ENCODE peak calls at places on chromosomes 12 and 14, in seven cellular contexts. W is MCF 10A; Q is HL-60; O is CD4-positive, alpha-beta T cell; X is lower leg skin; Y is WERI-Rb-1; I is adrenal gland. C is an unnamed sample.

GRCh38 chr12:104763163-104763805 is 194.8 kb downstream of the SLC41A2 start:
- DNase-seq in W (peak), Q (peak), O (no peak), X (peak), Y (no peak), I (no peak), C (no peak)

GRCh38 chr12:85711735-85712390 is 124.3 kb downstream of the RASSF9 start:
- DNase-seq in W (no peak), Q (no peak), O (no peak), X (peak), Y (no peak), I (no peak), C (no peak)

GRCh38 chr14:88993946-88994345 is 169.5 kb downstream of the TTC8 start:
- DNase-seq in W (peak), Q (no peak), O (no peak), X (no peak), Y (no peak), I (peak), C (no peak)

GRCh38 chr14:96861568-96862310 is 64.6 kb downstream of the VRK1 start:
- DNase-seq in W (no peak), Q (no peak), O (no peak), X (no peak), Y (peak), I (peak), C (no peak)

GRCh38 chr12:92360543-92360942 is 214.9 kb upstream of the BTG1 start:
- DNase-seq in W (no peak), Q (no peak), O (no peak), X (no peak), Y (no peak), I (no peak), C (no peak)

GRCh38 chr12:105671720-105672119 is 341.2 kb downstream of the C12orf75 start:
- DNase-seq in W (no peak), Q (no peak), O (no peak), X (no peak), Y (no peak), I (no peak), C (no peak)

GRCh38 chr14:62179367-62180018 is 417.3 kb downstream of the SNAPC1 start:
- DNase-seq in W (peak), Q (peak), O (no peak), X (no peak), Y (peak), I (peak), C (peak)

GRCh38 chr12:95412826-95413311 is 61.1 kb upstream of the METAP2 start:
- DNase-seq in W (peak), Q (no peak), O (no peak), X (no peak), Y (no peak), I (peak), C (no peak)

GRCh38 chr12:23253191-23253590 is 628.2 kb downstream of the ETNK1 start:
- DNase-seq in W (no peak), Q (no peak), O (no peak), X (no peak), Y (no peak), I (no peak), C (no peak)

GRCh38 chr12:123075591-123076171 is 75.2 kb downstream of the PITPNM2 start:
- DNase-seq in W (no peak), Q (no peak), O (peak), X (no peak), Y (peak), I (no peak), C (no peak)

GRCh38 chr14:88879016-88879415 is 54.6 kb downstream of the TTC8 start:
- DNase-seq in W (peak), Q (peak), O (no peak), X (no peak), Y (no peak), I (peak), C (no peak)

GRCh38 chr12:56601503-56601902 is 28.6 kb downstream of the BAZ2A start:
- DNase-seq in W (no peak), Q (peak), O (peak), X (no peak), Y (peak), I (no peak), C (peak)

DNA sequence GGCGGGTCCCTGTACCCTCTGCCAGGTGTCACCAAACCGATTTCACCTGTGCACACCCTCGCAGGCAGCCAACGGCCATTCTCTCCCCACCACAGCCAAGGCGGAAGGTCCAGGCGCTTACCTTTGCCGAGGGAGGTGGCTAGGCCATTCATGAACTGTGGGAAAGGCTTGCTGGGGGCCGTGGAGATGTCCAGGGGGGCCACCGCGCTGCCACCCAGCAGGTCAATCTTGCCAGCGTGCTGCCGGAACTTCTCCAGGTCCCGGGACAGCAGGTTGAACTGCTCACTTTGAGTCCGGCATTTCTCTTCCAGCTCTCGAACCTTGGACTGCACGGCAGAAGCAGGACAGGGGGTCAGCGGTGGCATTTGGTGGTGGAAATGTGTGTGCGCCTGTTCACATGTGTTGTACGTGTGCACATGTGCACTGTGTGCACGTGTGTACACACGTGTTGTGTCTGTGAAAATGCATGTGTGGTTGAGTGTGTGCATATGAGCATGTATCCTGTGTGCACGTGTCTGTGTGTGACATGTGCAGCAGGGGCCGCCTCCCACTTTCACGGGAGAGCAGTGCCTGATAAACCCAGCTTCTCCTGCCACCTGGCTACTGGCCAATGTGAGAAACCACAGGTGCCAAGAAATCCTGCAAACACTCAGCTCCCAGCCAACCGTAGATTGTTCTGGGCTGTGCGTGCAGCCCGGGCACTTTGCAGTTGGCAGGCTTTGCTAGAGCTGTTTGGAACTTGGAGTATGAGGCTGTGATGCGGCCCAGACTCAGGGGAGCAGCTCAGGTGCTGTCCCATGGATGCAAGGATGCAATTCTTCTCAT is 118.9 kb downstream of the PIWIL1 start:
- DNase-seq in W (no peak), Q (no peak), O (no peak), X (no peak), Y (no peak), I (no peak), C (peak)
- TF ChIP-seq CTCF in W (no peak), Q (no peak), O (no peak), X (no peak), Y (no peak), I (no peak), C (no peak)

GRCh38 chr12:6963016-6963731 is 7.3 kb downstream of the PHB2 start:
- DNase-seq in W (peak), Q (no peak), O (no peak), X (peak), Y (no peak), I (peak), C (no peak)
- TF ChIP-seq CTCF in W (no peak), Q (no peak), O (no peak), X (no peak), Y (no peak), I (no peak), C (no peak)

GRCh38 chr14:64040044-64040443 is 187.2 kb downstream of the SYNE2 start:
- DNase-seq in W (peak), Q (no peak), O (no peak), X (no peak), Y (no peak), I (no peak), C (no peak)
- TF ChIP-seq CTCF in W (peak), Q (no peak), O (no peak), X (no peak), Y (no peak), I (no peak), C (no peak)

GRCh38 chr14:104795468-104795780 is at the start of gene AKT1:
- DNase-seq in W (no peak), Q (no peak), O (no peak), X (no peak), Y (no peak), I (no peak), C (no peak)

GRCh38 chr14:104793703-104793959 is 1.9 kb downstream of the AKT1 start:
- DNase-seq in W (no peak), Q (no peak), O (no peak), X (no peak), Y (no peak), I (no peak), C (no peak)

GRCh38 chr14:104795781-104796681 is 483 bp upstream of the AKT1 start:
- DNase-seq in W (peak), Q (no peak), O (peak), X (no peak), Y (peak), I (peak), C (no peak)

GRCh38 chr14:104794099-104794498 is 1.4 kb downstream of the AKT1 start:
- DNase-seq in W (peak), Q (no peak), O (no peak), X (peak), Y (peak), I (peak), C (no peak)

GRCh38 chr14:104794641-104795467 is 694 bp downstream of the AKT1 start:
- DNase-seq in W (peak), Q (no peak), O (no peak), X (no peak), Y (peak), I (no peak), C (no peak)
- TF ChIP-seq CTCF in W (no peak), Q (no peak), O (no peak), X (no peak), Y (no peak), I (no peak), C (no peak)